ENCODE peak calls at places on chromosomes 2 and 18, in nine cellular contexts. Q is heart left ventricle; P is CD4-positive, CD25-positive, alpha-beta regulatory T cell; M is iPS DF 6.9; R is fibroblast of mammary gland; K is pancreas; B is SK-N-MC; C is right atrium auricular region; T is CD8-positive, alpha-beta T cell. J is an unnamed sample.

GRCh38 chr2:16350211-16350610 is 315.4 kb downstream of the CYRIA start:
- DNase-seq in B (no peak), T (no peak), R (no peak), K (no peak), Q (no peak), C (no peak), M (no peak), P (no peak), J (no peak)

GRCh38 chr2:232372231-232373208 is 6.0 kb upstream of the ALPP start:
- DNase-seq in B (no peak), K (no peak), R (peak), C (no peak), Q (no peak), P (no peak), T (no peak), M (no peak), J (no peak)

GRCh38 chr2:45932278-45932975 is 281.0 kb downstream of the PRKCE start:
- DNase-seq in C (no peak), Q (no peak), M (no peak), P (no peak), R (peak), K (no peak), T (no peak), B (no peak), J (no peak)

GRCh38 chr2:43851026-43851980 is 12.5 kb downstream of the ABCG8 start:
- DNase-seq in T (no peak), P (no peak), K (no peak), B (no peak), C (peak), M (no peak), R (no peak), Q (no peak), J (no peak)

GRCh38 chr2:226790436-226790835 is 9.2 kb downstream of the IRS1 start:
- DNase-seq in R (no peak), M (no peak), T (no peak), Q (no peak), P (no peak), K (no peak), C (no peak), B (no peak), J (no peak)

GRCh38 chr2:118351796-118352195 is 263.5 kb downstream of the INSIG2 start:
- DNase-seq in M (no peak), P (no peak), R (peak), T (no peak), C (no peak), K (no peak), B (no peak), Q (no peak), J (no peak)

GRCh38 chr2:176138526-176139169 is 9.1 kb downstream of the HOXD8 start:
- DNase-seq in R (peak), Q (no peak), T (no peak), P (no peak), M (no peak), K (no peak), B (no peak), C (no peak), J (no peak)

GRCh38 chr18:61581578-61582204 is 248.5 kb downstream of the CDH20 start:
- DNase-seq in T (peak), M (peak), P (peak), R (peak), K (peak), C (peak), Q (peak), B (no peak), J (peak)

GRCh38 chr2:182240862-182241371 is 185.9 kb downstream of the PDE1A start:
- DNase-seq in C (no peak), K (peak), P (no peak), B (no peak), R (peak), Q (no peak), M (no peak), T (no peak), J (no peak)

GRCh38 chr2:178512491-178512890 is 32.2 kb downstream of the PLEKHA3 start:
- DNase-seq in M (no peak), Q (no peak), P (no peak), R (peak), K (no peak), B (no peak), T (no peak), C (no peak), J (no peak)

GRCh38 chr2:197075754-197076337 is 149.3 kb upstream of the PGAP1 start:
- DNase-seq in T (no peak), K (no peak), P (no peak), M (peak), B (no peak), C (no peak), Q (no peak), R (peak), J (no peak)

GRCh38 chr18:23689031-23689615 is at the start of gene LAMA3:
- DNase-seq in P (no peak), C (no peak), K (peak), R (peak), Q (peak), B (no peak), T (no peak), M (no peak), J (peak)

GRCh38 chr2:153871231-153872221 is at the start of gene GALNT13:
- DNase-seq in T (no peak), C (no peak), K (peak), M (peak), R (peak), P (no peak), Q (no peak), B (no peak), J (peak)

GRCh38 chr2:149894760-149895159 is 307.2 kb upstream of the MMADHC start:
- DNase-seq in T (no peak), M (no peak), C (no peak), Q (no peak), B (no peak), P (no peak), R (no peak), K (no peak), J (no peak)

GRCh38 chr2:33366473-33366872 is 110.0 kb upstream of the RASGRP3 start:
- DNase-seq in P (no peak), B (no peak), Q (peak), R (peak), K (no peak), M (no peak), T (no peak), C (no peak), J (no peak)

GRCh38 chr2:220904015-220904414 is 668.1 kb downstream of the EPHA4 start:
- DNase-seq in C (no peak), K (no peak), P (no peak), R (no peak), Q (no peak), M (no peak), B (no peak), T (no peak), J (no peak)

GRCh38 chr2:187922841-187923240 is 368.6 kb upstream of the TFPI start:
- DNase-seq in K (no peak), B (no peak), R (no peak), P (no peak), C (no peak), M (no peak), T (no peak), Q (no peak), J (no peak)

GRCh38 chr18:49031511-49032188 is 80.9 kb upstream of the SMAD7 start:
- DNase-seq in Q (no peak), K (no peak), B (no peak), R (no peak), P (no peak), M (no peak), T (no peak), C (peak), J (no peak)
- H3K4me3 ChIP-seq in Q (no peak), K (no peak), B (no peak), R (no peak), P (no peak), M (no peak), T (no peak), C (no peak), J (no peak)

DNA sequence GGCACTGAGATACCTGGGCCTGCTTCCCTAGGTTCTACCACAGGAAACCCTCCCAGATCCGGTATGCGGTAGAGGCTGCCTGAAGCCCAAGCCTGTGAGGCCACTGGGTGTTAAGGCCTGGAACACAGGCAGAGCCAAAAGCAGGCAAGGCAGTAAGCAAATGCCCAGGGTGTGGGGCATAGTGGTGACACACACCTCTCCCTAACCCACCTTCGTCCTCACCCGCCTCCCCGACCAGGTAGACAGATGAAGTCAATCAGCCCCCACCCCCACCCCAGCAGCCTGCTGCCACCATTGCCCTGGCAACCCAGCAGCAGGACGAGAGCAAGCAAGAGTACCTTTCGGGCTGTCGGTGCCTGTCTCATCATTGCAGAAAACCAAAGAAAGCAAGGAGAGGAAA is 6.1 kb downstream of the DCTN1 start:
- DNase-seq in T (no peak), M (no peak), C (no peak), P (no peak), B (no peak), Q (no peak), R (no peak), K (no peak), J (no peak)
- H3K4me3 ChIP-seq in T (no peak), M (peak), C (peak), P (no peak), B (no peak), Q (peak), R (peak), K (peak), J (no peak)

DNA sequence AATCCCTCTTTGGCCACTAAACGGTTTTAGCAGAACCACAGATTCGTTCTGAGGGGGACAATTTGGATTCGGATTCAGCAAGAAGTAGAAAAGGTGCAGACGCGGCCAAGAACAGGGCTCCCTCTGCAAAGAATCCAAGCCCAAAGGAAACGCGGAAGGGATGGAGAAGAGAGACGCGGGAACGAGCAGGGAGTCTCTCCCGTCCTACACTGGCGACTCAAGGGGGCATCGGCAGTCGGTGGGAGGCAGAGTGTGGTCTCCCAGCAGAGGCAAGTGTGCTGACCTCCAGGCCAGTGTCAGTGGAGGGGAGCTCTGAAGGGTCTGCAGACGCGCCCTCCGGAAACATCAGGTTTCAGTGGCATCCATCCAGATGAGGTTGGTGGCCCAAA is 1.1 kb downstream of the TMEM163 start:
- DNase-seq in K (no peak), P (no peak), Q (no peak), B (no peak), T (no peak), M (no peak), R (no peak), C (no peak), J (no peak)
- H3K4me3 ChIP-seq in K (peak), P (no peak), Q (peak), B (no peak), T (peak), M (peak), R (no peak), C (peak), J (peak)

GRCh38 chr2:3127279-3127690 is 250.3 kb downstream of the EIPR1 start:
- DNase-seq in C (no peak), K (no peak), R (no peak), M (no peak), P (no peak), T (no peak), B (peak), Q (no peak), J (no peak)

GRCh38 chr2:3126171-3126685 is 251.4 kb downstream of the EIPR1 start:
- DNase-seq in T (no peak), P (no peak), K (no peak), M (no peak), Q (no peak), B (no peak), R (no peak), C (no peak), J (no peak)

GRCh38 chr2:3128786-3129185 is 248.8 kb downstream of the EIPR1 start:
- DNase-seq in M (no peak), K (no peak), B (no peak), P (no peak), C (no peak), R (no peak), T (no peak), Q (no peak), J (no peak)

GRCh38 chr2:3126686-3127278 is 250.8 kb downstream of the EIPR1 start:
- DNase-seq in B (no peak), M (no peak), T (no peak), R (no peak), K (no peak), Q (no peak), P (no peak), C (no peak), J (no peak)

GRCh38 chr2:3127710-3128109 is 249.9 kb downstream of the EIPR1 start:
- DNase-seq in M (no peak), C (no peak), B (no peak), Q (no peak), K (no peak), R (no peak), P (no peak), T (no peak), J (no peak)
- H3K4me3 ChIP-seq in M (no peak), C (peak), B (peak), Q (no peak), K (no peak), R (no peak), P (no peak), T (no peak), J (no peak)

DNA sequence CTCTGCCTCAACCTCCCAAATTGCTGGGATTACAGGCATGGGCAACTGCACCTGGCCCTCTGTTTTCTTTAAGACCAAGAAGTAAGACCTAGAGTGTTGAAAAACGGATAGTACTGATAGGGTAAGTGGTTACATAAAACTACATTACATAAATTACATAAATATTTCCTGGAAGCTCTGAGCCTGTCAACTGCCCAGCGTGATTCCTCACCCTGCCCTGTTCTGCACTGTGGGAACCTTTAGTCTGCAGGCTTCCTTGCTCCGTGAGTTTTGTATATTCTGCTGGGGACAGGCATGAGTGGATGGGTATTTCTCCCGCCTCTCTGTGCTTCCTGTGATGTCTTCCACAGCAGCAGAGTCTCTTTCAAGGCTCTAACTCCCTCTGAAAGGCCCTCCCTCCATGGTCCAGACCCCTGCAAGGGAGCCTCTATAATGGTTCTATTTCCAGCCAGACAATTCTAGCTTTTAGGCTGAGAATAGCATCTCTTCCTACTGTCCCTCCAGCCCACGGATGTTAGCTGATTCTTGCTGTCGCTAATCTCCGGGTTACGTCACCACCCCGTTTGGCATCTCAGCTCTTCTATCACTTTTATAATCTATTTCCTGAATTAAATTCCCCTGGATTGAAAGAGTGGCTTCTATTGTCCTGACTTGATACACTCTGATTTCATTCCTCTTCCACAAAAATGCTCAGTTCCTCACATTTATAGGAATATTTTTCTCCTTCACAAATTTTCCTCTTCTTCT is 49.5 kb upstream of the PLEKHM3 start:
- DNase-seq in M (no peak), T (no peak), R (no peak), P (no peak), Q (no peak), K (no peak), C (no peak), B (no peak), J (no peak)
- H3K4me3 ChIP-seq in M (no peak), T (no peak), R (no peak), P (no peak), Q (no peak), K (no peak), C (no peak), B (no peak), J (no peak)

GRCh38 chr2:216678813-216679657 is 16.3 kb downstream of the IGFBP5 start:
- DNase-seq in Q (no peak), T (no peak), R (no peak), M (no peak), K (no peak), P (no peak), C (no peak), B (no peak), J (no peak)

GRCh38 chr2:216681683-216682082 is 13.7 kb downstream of the IGFBP5 start:
- DNase-seq in T (no peak), R (no peak), P (no peak), Q (no peak), C (no peak), B (no peak), K (no peak), M (no peak), J (no peak)

GRCh38 chr2:216680951-216681629 is 14.3 kb downstream of the IGFBP5 start:
- DNase-seq in R (no peak), T (no peak), Q (no peak), K (no peak), B (no peak), P (no peak), M (no peak), C (no peak), J (no peak)

GRCh38 chr2:216678098-216678465 is 17.3 kb downstream of the IGFBP5 start:
- DNase-seq in R (no peak), Q (no peak), M (no peak), P (no peak), B (no peak), T (no peak), C (no peak), K (no peak), J (no peak)

GRCh38 chr2:216679658-216680024 is 15.7 kb downstream of the IGFBP5 start:
- DNase-seq in B (no peak), C (peak), R (no peak), T (no peak), Q (peak), P (no peak), M (no peak), K (no peak), J (no peak)
- H3K4me3 ChIP-seq in B (no peak), C (no peak), R (no peak), T (no peak), Q (no peak), P (no peak), M (no peak), K (no peak), J (no peak)

GRCh38 chr18:44507729-44508325 is 172.9 kb upstream of the SETBP1 start:
- DNase-seq in C (no peak), M (no peak), T (no peak), R (no peak), K (peak), B (no peak), P (no peak), Q (peak), J (peak)
- H3K4me3 ChIP-seq in C (no peak), M (no peak), T (no peak), R (no peak), K (no peak), B (no peak), P (no peak), Q (no peak), J (no peak)

DNA sequence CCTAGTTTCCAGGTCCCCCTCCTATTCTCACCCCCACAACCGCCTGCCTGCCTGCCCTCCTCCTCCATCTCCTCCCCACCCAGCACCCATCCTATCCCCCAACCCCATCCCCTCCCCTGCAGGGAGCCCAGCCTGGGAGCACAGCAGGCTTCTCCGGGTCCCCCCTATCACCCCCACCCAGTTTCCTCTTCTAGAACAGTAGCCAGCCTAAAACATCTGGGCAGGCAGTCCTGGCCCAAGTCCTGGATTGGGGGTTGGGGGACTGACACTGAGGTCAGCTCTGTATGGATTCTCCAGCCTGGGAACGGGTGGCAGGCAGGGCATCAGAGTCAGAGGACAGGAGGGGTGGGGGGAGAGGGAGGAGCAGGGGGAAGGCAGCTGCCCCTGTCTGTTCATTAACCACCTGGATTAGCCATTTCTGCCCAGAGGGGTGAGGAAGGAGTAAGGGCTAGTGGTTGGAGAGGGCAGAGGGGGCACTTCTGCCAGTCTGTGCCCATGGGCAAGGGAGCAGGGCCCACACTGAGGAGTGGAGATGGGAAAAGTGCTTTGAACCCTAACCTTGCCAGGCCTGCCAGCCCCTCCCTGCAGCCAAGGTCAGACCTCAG is 60.0 kb downstream of the TNS1 start:
- DNase-seq in B (no peak), P (no peak), Q (peak), K (peak), M (no peak), R (no peak), T (no peak), C (no peak), J (no peak)
- H3K4me3 ChIP-seq in B (no peak), P (no peak), Q (peak), K (peak), M (no peak), R (no peak), T (no peak), C (peak), J (peak)

GRCh38 chr2:127130421-127130820 is 23.5 kb upstream of the BIN1 start:
- DNase-seq in R (no peak), Q (no peak), K (no peak), C (no peak), P (no peak), B (no peak), T (no peak), M (no peak), J (no peak)

GRCh38 chr2:127125821-127126220 is 18.9 kb upstream of the BIN1 start:
- DNase-seq in P (no peak), M (no peak), K (no peak), Q (no peak), C (no peak), B (no peak), R (no peak), T (no peak), J (no peak)

GRCh38 chr2:127133793-127134192 is 26.8 kb upstream of the BIN1 start:
- DNase-seq in P (no peak), K (no peak), R (no peak), T (no peak), Q (no peak), C (peak), B (no peak), M (no peak), J (no peak)

GRCh38 chr2:127124426-127124825 is 17.5 kb upstream of the BIN1 start:
- DNase-seq in C (no peak), M (no peak), T (no peak), B (no peak), P (no peak), R (no peak), K (no peak), Q (no peak), J (no peak)

DNA sequence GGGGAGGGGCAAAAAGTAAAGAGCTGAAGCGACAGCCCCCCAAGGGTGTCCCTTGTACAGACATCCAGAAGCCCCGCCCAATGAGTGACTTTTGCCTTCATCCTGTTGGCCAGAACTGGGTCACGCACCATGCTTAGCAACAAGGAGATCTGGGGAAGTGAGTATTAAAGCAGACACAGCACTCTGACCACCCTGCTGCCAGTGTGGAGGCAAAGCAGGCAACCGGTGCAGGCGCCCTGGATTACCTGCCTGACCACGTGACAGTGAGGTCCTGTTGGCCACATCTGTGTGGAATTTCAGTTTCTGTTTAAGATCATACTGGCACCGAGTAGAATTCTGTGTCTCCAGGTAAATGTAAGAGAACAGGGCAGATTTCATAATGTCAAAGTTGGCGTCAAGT is 21.6 kb upstream of the BIN1 start:
- DNase-seq in K (peak), Q (no peak), R (no peak), M (peak), P (no peak), B (no peak), T (no peak), C (peak), J (peak)
- H3K4me3 ChIP-seq in K (peak), Q (no peak), R (no peak), M (no peak), P (no peak), B (no peak), T (no peak), C (no peak), J (no peak)